ENCODE peak calls at places on chromosome 22, in seven cellular contexts. One of them, this sample, is unnamed. For H3K4me1, the result is how much of the 10 kb centered on the place peaks cover.

GRCh38 chr22:40348025-40348658 is 1.8 kb downstream of the ADSL start:
- DNase-seq in upper lobe of right lung: no peak
- DNase-seq in left ventricle myocardium inferior: no peak
- DNase-seq in psoas muscle: peak
- DNase-seq in OCI-LY7: peak
- DNase-seq in neuronal stem cell: no peak
- DNase-seq in thoracic aorta: no peak
- DNase-seq in this sample: peak

GRCh38 chr22:49087163-49087562 is 740.5 kb downstream of the BRD1 start:
- DNase-seq in left ventricle myocardium inferior: no peak
- DNase-seq in thoracic aorta: no peak
- DNase-seq in psoas muscle: no peak
- DNase-seq in OCI-LY7: no peak
- DNase-seq in upper lobe of right lung: peak
- DNase-seq in neuronal stem cell: no peak
- DNase-seq in this sample: peak

GRCh38 chr22:30546616-30547015 is at the start of gene SEC14L6:
- DNase-seq in left ventricle myocardium inferior: no peak
- DNase-seq in neuronal stem cell: no peak
- DNase-seq in upper lobe of right lung: no peak
- DNase-seq in psoas muscle: no peak
- DNase-seq in thoracic aorta: no peak
- DNase-seq in OCI-LY7: no peak
- DNase-seq in this sample: no peak

GRCh38 chr22:27238935-27239510 is 562.5 kb downstream of the MN1 start:
- DNase-seq in thoracic aorta: peak
- DNase-seq in psoas muscle: peak
- DNase-seq in neuronal stem cell: no peak
- DNase-seq in left ventricle myocardium inferior: peak
- DNase-seq in upper lobe of right lung: peak
- DNase-seq in OCI-LY7: no peak
- DNase-seq in this sample: no peak

GRCh38 chr22:27258773-27259172 is 542.8 kb downstream of the MN1 start:
- DNase-seq in neuronal stem cell: no peak
- DNase-seq in OCI-LY7: no peak
- DNase-seq in psoas muscle: no peak
- DNase-seq in left ventricle myocardium inferior: no peak
- DNase-seq in thoracic aorta: no peak
- DNase-seq in upper lobe of right lung: no peak
- DNase-seq in this sample: no peak

GRCh38 chr22:27198518-27199035 is 541.2 kb downstream of the MIAT start:
- DNase-seq in left ventricle myocardium inferior: no peak
- DNase-seq in psoas muscle: no peak
- DNase-seq in neuronal stem cell: no peak
- DNase-seq in OCI-LY7: no peak
- DNase-seq in upper lobe of right lung: no peak
- DNase-seq in thoracic aorta: no peak
- DNase-seq in this sample: no peak

GRCh38 chr22:49298834-49299750 is 528.6 kb downstream of the BRD1 start:
- DNase-seq in upper lobe of right lung: peak
- DNase-seq in OCI-LY7: no peak
- DNase-seq in left ventricle myocardium inferior: no peak
- DNase-seq in psoas muscle: no peak
- DNase-seq in neuronal stem cell: no peak
- DNase-seq in thoracic aorta: no peak
- DNase-seq in this sample: peak

GRCh38 chr22:39182478-39183030 is 30.1 kb upstream of the CBX7 start:
- DNase-seq in upper lobe of right lung: no peak
- DNase-seq in psoas muscle: no peak
- DNase-seq in OCI-LY7: no peak
- DNase-seq in left ventricle myocardium inferior: no peak
- DNase-seq in thoracic aorta: no peak
- DNase-seq in neuronal stem cell: no peak
- DNase-seq in this sample: peak

GRCh38 chr22:48869161-48869560 is 958.5 kb downstream of the BRD1 start:
- DNase-seq in psoas muscle: no peak
- DNase-seq in neuronal stem cell: no peak
- DNase-seq in thoracic aorta: no peak
- DNase-seq in left ventricle myocardium inferior: peak
- DNase-seq in OCI-LY7: no peak
- DNase-seq in upper lobe of right lung: peak
- DNase-seq in this sample: peak

GRCh38 chr22:17707526-17707925 is 66.7 kb downstream of the BID start:
- DNase-seq in psoas muscle: no peak
- DNase-seq in neuronal stem cell: no peak
- DNase-seq in OCI-LY7: no peak
- DNase-seq in upper lobe of right lung: no peak
- DNase-seq in left ventricle myocardium inferior: no peak
- DNase-seq in thoracic aorta: no peak
- DNase-seq in this sample: no peak

GRCh38 chr22:48703265-48703941 is 1124.3 kb downstream of the BRD1 start:
- DNase-seq in left ventricle myocardium inferior: peak
- DNase-seq in psoas muscle: no peak
- DNase-seq in neuronal stem cell: no peak
- DNase-seq in upper lobe of right lung: peak
- DNase-seq in thoracic aorta: no peak
- DNase-seq in OCI-LY7: no peak
- DNase-seq in this sample: peak

GRCh38 chr22:47623740-47624103 is 861.3 kb downstream of the TBC1D22A start:
- DNase-seq in psoas muscle: no peak
- DNase-seq in neuronal stem cell: no peak
- DNase-seq in OCI-LY7: no peak
- DNase-seq in left ventricle myocardium inferior: no peak
- DNase-seq in upper lobe of right lung: peak
- DNase-seq in thoracic aorta: no peak
- DNase-seq in this sample: no peak

GRCh38 chr22:27748355-27749168 is 53.0 kb downstream of the MN1 start:
- DNase-seq in OCI-LY7: no peak
- DNase-seq in upper lobe of right lung: peak
- DNase-seq in psoas muscle: no peak
- DNase-seq in left ventricle myocardium inferior: no peak
- DNase-seq in thoracic aorta: no peak
- DNase-seq in neuronal stem cell: peak
- DNase-seq in this sample: peak

GRCh38 chr22:40107756-40108437 is 69.8 kb upstream of the TNRC6B start:
- DNase-seq in neuronal stem cell: no peak
- DNase-seq in upper lobe of right lung: no peak
- DNase-seq in thoracic aorta: no peak
- DNase-seq in left ventricle myocardium inferior: no peak
- DNase-seq in psoas muscle: no peak
- DNase-seq in OCI-LY7: peak
- DNase-seq in this sample: no peak

GRCh38 chr22:37979782-37980181 is 4.6 kb downstream of the SOX10 start:
- DNase-seq in neuronal stem cell: no peak
- DNase-seq in left ventricle myocardium inferior: no peak
- DNase-seq in upper lobe of right lung: no peak
- DNase-seq in thoracic aorta: no peak
- DNase-seq in OCI-LY7: no peak
- DNase-seq in psoas muscle: no peak
- DNase-seq in this sample: no peak

GRCh38 chr22:49427941-49428340 is 399.7 kb downstream of the BRD1 start:
- DNase-seq in psoas muscle: no peak
- DNase-seq in upper lobe of right lung: no peak
- DNase-seq in left ventricle myocardium inferior: no peak
- DNase-seq in OCI-LY7: no peak
- DNase-seq in thoracic aorta: no peak
- DNase-seq in neuronal stem cell: no peak
- DNase-seq in this sample: no peak

GRCh38 chr22:32994046-32994827 is 63.9 kb downstream of the SYN3 start:
- DNase-seq in upper lobe of right lung: no peak
- DNase-seq in left ventricle myocardium inferior: no peak
- DNase-seq in thoracic aorta: no peak
- DNase-seq in psoas muscle: peak
- DNase-seq in neuronal stem cell: peak
- DNase-seq in OCI-LY7: no peak
- DNase-seq in this sample: no peak

GRCh38 chr22:36423461-36424404 is 36.0 kb upstream of the MYH9 start:
- DNase-seq in thoracic aorta: no peak
- DNase-seq in OCI-LY7: no peak
- DNase-seq in upper lobe of right lung: no peak
- DNase-seq in neuronal stem cell: no peak
- DNase-seq in psoas muscle: no peak
- DNase-seq in left ventricle myocardium inferior: no peak
- DNase-seq in this sample: peak

GRCh38 chr22:38782402-38783094 is 11.4 kb downstream of the DNAL4 start:
- DNase-seq in OCI-LY7: no peak
- DNase-seq in upper lobe of right lung: no peak
- DNase-seq in psoas muscle: no peak
- DNase-seq in thoracic aorta: no peak
- DNase-seq in left ventricle myocardium inferior: no peak
- DNase-seq in neuronal stem cell: no peak
- DNase-seq in this sample: no peak

GRCh38 chr22:23278883-23279675 is 98.8 kb downstream of the BCR start:
- DNase-seq in psoas muscle: no peak
- DNase-seq in left ventricle myocardium inferior: no peak
- DNase-seq in OCI-LY7: no peak
- DNase-seq in upper lobe of right lung: peak
- DNase-seq in neuronal stem cell: no peak
- DNase-seq in thoracic aorta: no peak
- DNase-seq in this sample: no peak

GRCh38 chr22:50486561-50487289 is at the start of gene MIOX:
- DNase-seq in OCI-LY7: no peak
- DNase-seq in upper lobe of right lung: no peak
- DNase-seq in psoas muscle: no peak
- DNase-seq in left ventricle myocardium inferior: no peak
- DNase-seq in neuronal stem cell: no peak
- DNase-seq in thoracic aorta: no peak
- DNase-seq in this sample: no peak

GRCh38 chr22:28952857-28953256 is 69.5 kb downstream of the ZNRF3 start:
- DNase-seq in thoracic aorta: no peak
- DNase-seq in neuronal stem cell: no peak
- DNase-seq in psoas muscle: no peak
- DNase-seq in left ventricle myocardium inferior: no peak
- DNase-seq in upper lobe of right lung: no peak
- DNase-seq in OCI-LY7: no peak
- DNase-seq in this sample: no peak

GRCh38 chr22:28953976-28954880 is 70.9 kb downstream of the ZNRF3 start:
- DNase-seq in left ventricle myocardium inferior: no peak
- DNase-seq in psoas muscle: no peak
- DNase-seq in thoracic aorta: no peak
- DNase-seq in neuronal stem cell: no peak
- DNase-seq in upper lobe of right lung: no peak
- DNase-seq in OCI-LY7: no peak
- DNase-seq in this sample: no peak

GRCh38 chr22:28951969-28952521 is 68.7 kb downstream of the ZNRF3 start:
- DNase-seq in thoracic aorta: no peak
- DNase-seq in upper lobe of right lung: no peak
- DNase-seq in OCI-LY7: no peak
- DNase-seq in neuronal stem cell: no peak
- DNase-seq in psoas muscle: no peak
- DNase-seq in left ventricle myocardium inferior: no peak
- DNase-seq in this sample: no peak

GRCh38 chr22:28951530-28951929 is 68.2 kb downstream of the ZNRF3 start:
- DNase-seq in left ventricle myocardium inferior: no peak
- DNase-seq in thoracic aorta: no peak
- DNase-seq in OCI-LY7: no peak
- DNase-seq in neuronal stem cell: no peak
- DNase-seq in psoas muscle: no peak
- DNase-seq in upper lobe of right lung: no peak
- DNase-seq in this sample: no peak

DNA sequence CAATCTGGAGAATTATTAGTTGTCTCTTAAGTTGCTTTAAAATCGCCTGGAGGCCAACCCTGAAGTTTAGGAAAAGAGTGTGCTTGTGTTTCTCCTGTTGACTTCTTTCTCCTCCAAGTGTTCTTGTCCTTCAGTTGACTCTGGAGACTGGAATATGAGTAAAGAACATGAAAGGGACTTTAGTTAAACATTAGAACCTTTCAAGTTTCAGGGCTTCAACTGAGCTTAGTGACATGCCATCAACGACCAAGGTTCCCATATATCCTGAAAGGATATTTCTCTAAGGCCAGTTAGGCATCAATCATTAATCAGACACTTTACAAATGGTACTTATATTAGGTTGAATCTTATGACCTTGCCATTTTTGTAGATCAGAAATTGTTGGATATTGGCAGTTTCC is 70.0 kb downstream of the ZNRF3 start:
- DNase-seq in left ventricle myocardium inferior: no peak
- DNase-seq in thoracic aorta: no peak
- DNase-seq in upper lobe of right lung: no peak
- DNase-seq in OCI-LY7: no peak
- DNase-seq in psoas muscle: no peak
- DNase-seq in neuronal stem cell: no peak
- DNase-seq in this sample: no peak
- H3K4me1 ChIP-seq in left ventricle myocardium inferior: under half
- H3K4me1 ChIP-seq in thoracic aorta: half or more
- H3K4me1 ChIP-seq in upper lobe of right lung: under half
- H3K4me1 ChIP-seq in OCI-LY7: under half
- H3K4me1 ChIP-seq in psoas muscle: half or more
- H3K4me1 ChIP-seq in neuronal stem cell: under half
- H3K4me1 ChIP-seq in this sample: under half

GRCh38 chr22:46057206-46057605 is 80.2 kb upstream of the WNT7B start:
- DNase-seq in OCI-LY7: peak
- DNase-seq in left ventricle myocardium inferior: peak
- DNase-seq in psoas muscle: no peak
- DNase-seq in thoracic aorta: no peak
- DNase-seq in upper lobe of right lung: peak
- DNase-seq in neuronal stem cell: no peak
- DNase-seq in this sample: peak

GRCh38 chr22:46055176-46055850 is 78.4 kb upstream of the WNT7B start:
- DNase-seq in left ventricle myocardium inferior: peak
- DNase-seq in psoas muscle: peak
- DNase-seq in thoracic aorta: no peak
- DNase-seq in upper lobe of right lung: peak
- DNase-seq in neuronal stem cell: no peak
- DNase-seq in OCI-LY7: peak
- DNase-seq in this sample: peak

GRCh38 chr22:46055851-46056168 is 78.8 kb upstream of the WNT7B start:
- DNase-seq in psoas muscle: no peak
- DNase-seq in thoracic aorta: no peak
- DNase-seq in neuronal stem cell: no peak
- DNase-seq in OCI-LY7: no peak
- DNase-seq in upper lobe of right lung: no peak
- DNase-seq in left ventricle myocardium inferior: no peak
- DNase-seq in this sample: no peak

GRCh38 chr22:46057762-46058420 is 80.9 kb upstream of the WNT7B start:
- DNase-seq in upper lobe of right lung: peak
- DNase-seq in OCI-LY7: peak
- DNase-seq in neuronal stem cell: no peak
- DNase-seq in psoas muscle: no peak
- DNase-seq in thoracic aorta: no peak
- DNase-seq in left ventricle myocardium inferior: peak
- DNase-seq in this sample: peak

GRCh38 chr22:46056169-46057041 is 79.4 kb upstream of the WNT7B start:
- DNase-seq in psoas muscle: no peak
- DNase-seq in neuronal stem cell: no peak
- DNase-seq in upper lobe of right lung: peak
- DNase-seq in OCI-LY7: peak
- DNase-seq in left ventricle myocardium inferior: peak
- DNase-seq in thoracic aorta: no peak
- DNase-seq in this sample: peak
- H3K4me1 ChIP-seq in psoas muscle: half or more
- H3K4me1 ChIP-seq in neuronal stem cell: under half
- H3K4me1 ChIP-seq in upper lobe of right lung: half or more
- H3K4me1 ChIP-seq in OCI-LY7: half or more
- H3K4me1 ChIP-seq in left ventricle myocardium inferior: half or more
- H3K4me1 ChIP-seq in thoracic aorta: half or more
- H3K4me1 ChIP-seq in this sample: half or more

GRCh38 chr22:20244250-20244648 is 23.9 kb downstream of the RTN4R start:
- DNase-seq in OCI-LY7: no peak
- DNase-seq in thoracic aorta: no peak
- DNase-seq in left ventricle myocardium inferior: no peak
- DNase-seq in neuronal stem cell: no peak
- DNase-seq in psoas muscle: no peak
- DNase-seq in upper lobe of right lung: no peak
- DNase-seq in this sample: no peak
- H3K4me1 ChIP-seq in OCI-LY7: under half
- H3K4me1 ChIP-seq in thoracic aorta: under half
- H3K4me1 ChIP-seq in left ventricle myocardium inferior: half or more
- H3K4me1 ChIP-seq in neuronal stem cell: half or more
- H3K4me1 ChIP-seq in psoas muscle: under half
- H3K4me1 ChIP-seq in upper lobe of right lung: under half
- H3K4me1 ChIP-seq in this sample: half or more

GRCh38 chr22:45317551-45318167 is 7.9 kb downstream of the FAM118A start:
- DNase-seq in neuronal stem cell: no peak
- DNase-seq in thoracic aorta: peak
- DNase-seq in OCI-LY7: no peak
- DNase-seq in psoas muscle: peak
- DNase-seq in left ventricle myocardium inferior: peak
- DNase-seq in upper lobe of right lung: no peak
- DNase-seq in this sample: no peak
- H3K4me1 ChIP-seq in neuronal stem cell: under half
- H3K4me1 ChIP-seq in thoracic aorta: half or more
- H3K4me1 ChIP-seq in OCI-LY7: under half
- H3K4me1 ChIP-seq in psoas muscle: under half
- H3K4me1 ChIP-seq in left ventricle myocardium inferior: half or more
- H3K4me1 ChIP-seq in upper lobe of right lung: under half
- H3K4me1 ChIP-seq in this sample: under half

This sample was measured in spleen.